ENCODE peak calls at places on chromosomes 16 and 17, in eight cellular contexts. N is breast epithelium, V is GM12878, Y is HCT116, I is tibial nerve, R is A549, M is GM12891, Z is lower leg skin. S is an unnamed sample.

GRCh38 chr16:84360170-84360569 is 8.2 kb upstream of the ATP2C2 start:
- DNase-seq in N (no peak), V (no peak), Y (no peak), I (no peak), R (no peak), M (no peak), Z (no peak), S (no peak)

GRCh38 chr17:4978720-4979119 is 8.8 kb downstream of the CAMTA2 start:
- DNase-seq in N (no peak), V (no peak), Y (no peak), I (no peak), R (no peak), M (no peak), Z (no peak), S (no peak)

GRCh38 chr16:58456193-58456592 is 43.8 kb upstream of the NDRG4 start:
- DNase-seq in N (no peak), V (no peak), Y (no peak), I (no peak), R (no peak), M (no peak), Z (no peak), S (no peak)

GRCh38 chr16:14325921-14326401 is 254.8 kb downstream of the MRTFB start:
- DNase-seq in N (no peak), V (no peak), Y (no peak), I (no peak), R (no peak), M (no peak), Z (no peak), S (no peak)

GRCh38 chr17:56478836-56479447 is 114.6 kb upstream of the NOG start:
- DNase-seq in N (no peak), V (no peak), Y (peak; percentile 58), I (no peak), R (peak; percentile 25), M (no peak), Z (no peak), S (no peak)

GRCh38 chr17:33964344-33964979 is 290.6 kb upstream of the CCL2 start:
- DNase-seq in N (no peak), V (peak; percentile 84), Y (no peak), I (no peak), R (no peak), M (peak; percentile 50), Z (no peak), S (peak; percentile 47)

GRCh38 chr17:8673621-8674020 is 43.1 kb upstream of the MYH10 start:
- DNase-seq in N (no peak), V (no peak), Y (no peak), I (no peak), R (no peak), M (no peak), Z (peak; percentile 32), S (no peak)

GRCh38 chr17:5364156-5364555 is 55.3 kb downstream of the NUP88 start:
- DNase-seq in N (no peak), V (no peak), Y (no peak), I (no peak), R (no peak), M (no peak), Z (no peak), S (no peak)

GRCh38 chr16:27202923-27203428 is 350 bp upstream of the KDM8 start:
- DNase-seq in N (no peak), V (no peak), Y (no peak), I (no peak), R (no peak), M (no peak), Z (no peak), S (no peak)

GRCh38 chr17:9274119-9274445 is 252.8 kb downstream of the NTN1 start:
- DNase-seq in N (no peak), V (no peak), Y (no peak), I (no peak), R (no peak), M (no peak), Z (no peak), S (no peak)

GRCh38 chr16:66364117-66364958 is 2.2 kb upstream of the CDH5 start:
- DNase-seq in N (no peak), V (no peak), Y (no peak), I (peak; percentile 55), R (no peak), M (no peak), Z (peak; percentile 92), S (no peak)

GRCh38 chr16:61098505-61098904 is 937.7 kb downstream of the CDH8 start:
- DNase-seq in N (no peak), V (no peak), Y (no peak), I (no peak), R (no peak), M (no peak), Z (no peak), S (no peak)

GRCh38 chr17:73187203-73187769 is 5.6 kb upstream of the COG1 start:
- DNase-seq in N (no peak), V (no peak), Y (no peak), I (no peak), R (no peak), M (no peak), Z (no peak), S (no peak)

DNA sequence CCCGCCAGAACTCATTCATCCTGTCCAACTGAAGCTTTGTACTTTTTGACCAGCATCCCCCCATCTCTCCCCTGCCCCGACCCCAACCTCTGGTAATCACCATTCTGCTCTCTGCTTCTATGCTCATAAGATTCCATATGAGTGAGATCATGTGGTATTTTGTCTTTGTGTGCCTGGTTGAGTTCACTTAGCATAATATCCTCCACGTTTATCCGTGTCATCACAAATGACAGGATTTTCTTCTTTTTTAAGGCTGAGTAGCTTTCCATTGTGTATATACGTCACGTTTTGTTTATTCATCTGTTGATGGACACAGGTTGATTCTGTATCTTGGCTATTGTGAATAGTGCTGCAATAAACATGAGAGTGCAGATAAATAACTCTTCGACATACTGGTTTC is 278.9 kb downstream of the SNX29 start:
- DNase-seq in N (peak; percentile 2), V (no peak), Y (no peak), I (no peak), R (no peak), M (no peak), Z (no peak), S (no peak)
- TF ChIP-seq POLR2A in N (no peak), V (no peak), Y (no peak), I (no peak), R (no peak), M (no peak), Z (no peak), S (no peak)

DNA sequence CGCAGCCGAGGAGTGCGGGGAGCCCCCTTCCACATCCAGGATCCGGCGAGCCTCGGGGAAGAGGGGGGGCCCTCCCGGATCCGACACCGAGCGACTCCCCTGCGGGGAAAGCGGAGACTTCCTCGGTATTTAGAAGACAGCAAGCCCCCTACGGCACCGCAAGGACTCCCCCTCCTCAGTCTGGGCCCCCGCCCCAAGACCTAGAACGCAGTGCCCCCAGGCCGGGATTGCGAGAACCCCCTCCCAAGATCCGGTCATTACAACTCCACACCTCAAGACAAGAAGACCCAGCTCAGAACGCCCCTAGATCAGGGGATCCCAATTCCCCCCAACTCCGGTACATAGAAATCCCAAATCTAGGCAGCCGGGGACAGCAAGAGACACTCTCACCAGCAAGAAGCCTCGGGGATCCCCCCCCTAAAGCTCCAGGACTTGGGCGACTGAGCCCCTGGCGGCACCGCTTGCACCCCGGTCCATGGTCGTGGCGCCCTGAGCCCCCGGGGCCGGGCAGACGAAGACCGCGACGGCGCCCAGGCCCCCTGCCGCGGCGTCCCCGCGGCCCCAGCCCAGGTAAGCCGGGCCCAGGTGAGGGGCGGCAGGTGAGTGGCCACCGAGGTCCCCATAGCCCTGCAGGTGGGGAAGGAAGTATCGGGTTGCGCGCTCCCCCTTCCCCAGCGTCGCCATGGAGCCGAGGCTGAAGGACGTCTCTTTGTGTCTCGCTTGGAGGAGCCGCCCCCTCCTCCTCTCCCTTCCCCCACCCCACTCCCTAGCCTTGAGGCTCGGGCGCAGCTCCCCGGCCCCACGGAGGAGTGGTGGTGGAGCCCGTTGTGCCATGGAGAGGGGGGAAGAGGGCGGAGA is 635 bp downstream of the SBK1 start:
- DNase-seq in N (no peak), V (no peak), Y (no peak), I (no peak), R (no peak), M (no peak), Z (no peak), S (no peak)
- TF ChIP-seq POLR2A in N (no peak), V (no peak), Y (peak; percentile 6), I (no peak), R (no peak), M (no peak), Z (no peak), S (no peak)

GRCh38 chr16:86444274-86445060 is 65.9 kb upstream of the FOXF1 start:
- DNase-seq in N (no peak), V (no peak), Y (no peak), I (no peak), R (no peak), M (no peak), Z (no peak), S (no peak)

GRCh38 chr16:86443508-86444130 is 66.7 kb upstream of the FOXF1 start:
- DNase-seq in N (no peak), V (no peak), Y (no peak), I (no peak), R (no peak), M (no peak), Z (no peak), S (no peak)

GRCh38 chr16:86447228-86447627 is 63.1 kb upstream of the FOXF1 start:
- DNase-seq in N (no peak), V (no peak), Y (no peak), I (no peak), R (no peak), M (no peak), Z (no peak), S (no peak)

GRCh38 chr16:86446279-86446678 is 64.0 kb upstream of the FOXF1 start:
- DNase-seq in N (no peak), V (no peak), Y (no peak), I (no peak), R (no peak), M (no peak), Z (no peak), S (no peak)

DNA sequence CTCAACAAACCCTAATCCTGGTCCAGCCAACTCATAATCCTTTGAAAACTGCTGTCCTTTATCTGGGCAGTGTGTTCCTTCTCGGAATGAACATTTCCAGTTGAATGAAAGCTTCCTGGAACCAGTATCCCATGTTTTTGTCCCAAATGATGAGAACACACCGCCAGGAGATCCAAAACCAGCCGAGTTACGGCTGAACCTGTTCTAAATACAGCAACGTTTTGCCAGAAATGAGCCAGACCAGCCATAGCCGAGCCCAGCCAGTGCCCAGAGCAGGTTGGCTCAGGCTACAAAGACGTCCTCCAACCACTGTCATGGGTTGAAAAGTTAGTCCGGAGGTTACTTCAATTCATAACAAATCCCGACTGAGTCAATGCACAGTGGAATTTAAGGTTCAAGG is 67.6 kb upstream of the FOXF1 start:
- DNase-seq in N (no peak), V (no peak), Y (no peak), I (no peak), R (no peak), M (no peak), Z (no peak), S (no peak)
- TF ChIP-seq POLR2A in N (no peak), V (no peak), Y (no peak), I (no peak), R (no peak), M (no peak), Z (no peak), S (no peak)

DNA sequence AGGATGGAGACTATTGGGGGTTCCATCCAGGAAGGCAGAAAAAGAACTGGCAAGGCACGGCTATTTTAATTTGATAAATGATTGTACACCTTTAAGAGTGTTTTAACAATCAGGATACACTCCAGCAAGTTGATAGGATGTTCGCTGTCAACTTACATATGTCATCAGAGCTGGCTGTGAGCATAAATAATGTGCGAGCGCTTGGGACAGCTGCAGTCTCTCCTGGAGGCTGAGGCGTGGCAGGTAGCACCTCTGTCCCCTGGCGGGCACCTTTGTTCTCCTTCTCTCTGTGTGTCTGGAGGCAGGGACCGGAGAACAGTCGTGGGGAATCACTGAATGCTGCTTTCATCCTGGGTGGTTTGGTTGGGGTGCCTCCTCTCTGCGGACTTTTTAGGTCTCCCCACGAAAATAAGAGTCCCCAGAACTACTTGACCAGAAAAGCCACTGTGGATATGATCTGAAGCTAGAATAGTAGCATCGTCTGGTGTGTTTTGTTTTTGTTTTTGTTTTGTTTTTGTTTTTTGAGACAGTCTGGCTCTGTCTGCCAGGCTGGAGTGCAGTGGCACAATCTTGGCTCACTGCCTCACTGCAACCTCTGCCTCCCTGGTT is 9.4 kb downstream of the BAHCC1 start:
- DNase-seq in N (no peak), V (no peak), Y (no peak), I (no peak), R (no peak), M (no peak), Z (no peak), S (no peak)
- TF ChIP-seq POLR2A in N (no peak), V (no peak), Y (no peak), I (no peak), R (no peak), M (no peak), Z (no peak), S (no peak)